ENCODE peak calls at places on chromosomes 11 and 22, in five cellular contexts. N, G, Z, C and X are unnamed samples.

GRCh38 chr11:64564947-64565889 is 25.8 kb upstream of the SLC22A12 start:
- DNase-seq in N (no peak), G (no peak), Z (peak), C (no peak), X (peak)

GRCh38 chr11:43639920-43640319 is 40.6 kb upstream of the HSD17B12 start:
- DNase-seq in N (no peak), G (no peak), Z (no peak), C (no peak), X (no peak)

GRCh38 chr11:43868852-43869567 is 11.6 kb upstream of the ALKBH3 start:
- DNase-seq in N (no peak), G (no peak), Z (no peak), C (peak), X (no peak)

GRCh38 chr11:83006877-83007330 is 64.8 kb downstream of the RAB30 start:
- DNase-seq in N (no peak), G (no peak), Z (no peak), C (no peak), X (no peak)

GRCh38 chr11:25423436-25424184 is 908.3 kb upstream of the ANO3 start:
- DNase-seq in N (no peak), G (no peak), Z (no peak), C (peak), X (no peak)

GRCh38 chr22:40919446-40919845 is 31.7 kb upstream of the RBX1 start:
- DNase-seq in N (no peak), G (no peak), Z (no peak), C (no peak), X (no peak)

GRCh38 chr11:10930224-10930960 is 72.5 kb upstream of the ZBED5 start:
- DNase-seq in N (no peak), G (peak), Z (no peak), C (peak), X (no peak)

GRCh38 chr11:111097191-111097590 is 148.3 kb upstream of the POU2AF2 start:
- DNase-seq in N (peak), G (peak), Z (peak), C (peak), X (peak)

GRCh38 chr11:47204633-47204989 is 10.2 kb upstream of the DDB2 start:
- DNase-seq in N (no peak), G (no peak), Z (no peak), C (peak), X (no peak)

DNA sequence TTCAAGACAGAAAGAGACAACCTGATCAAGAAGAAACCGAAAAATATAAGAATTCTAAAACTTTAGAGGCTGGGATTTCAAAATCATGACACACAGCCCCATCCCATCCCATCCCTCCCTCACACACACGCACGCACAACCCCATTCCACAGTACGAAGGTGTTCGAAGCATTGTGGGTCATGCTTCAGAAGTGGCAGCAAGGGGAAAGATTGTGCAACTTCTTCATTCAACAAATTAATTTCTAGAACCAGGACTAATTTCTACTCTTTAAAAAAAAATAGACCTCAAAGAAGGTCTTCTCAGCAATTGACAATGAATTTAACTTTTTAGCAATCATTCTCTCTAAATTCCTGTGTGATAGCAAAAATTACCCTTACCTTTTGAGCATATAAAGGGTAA is 867 bp downstream of the SPA17 start:
- DNase-seq in N (no peak), G (no peak), Z (no peak), C (no peak), X (no peak)
- H3K4me3 ChIP-seq in N (peak), G (no peak), Z (peak), C (peak), X (peak)

GRCh38 chr11:69721745-69722144 is 17.9 kb upstream of the FGF19 start:
- DNase-seq in N (no peak), G (no peak), Z (peak), C (no peak), X (no peak)
- TF ChIP-seq CTCF in N (peak), G (no peak), Z (peak), C (peak), X (peak)

DNA sequence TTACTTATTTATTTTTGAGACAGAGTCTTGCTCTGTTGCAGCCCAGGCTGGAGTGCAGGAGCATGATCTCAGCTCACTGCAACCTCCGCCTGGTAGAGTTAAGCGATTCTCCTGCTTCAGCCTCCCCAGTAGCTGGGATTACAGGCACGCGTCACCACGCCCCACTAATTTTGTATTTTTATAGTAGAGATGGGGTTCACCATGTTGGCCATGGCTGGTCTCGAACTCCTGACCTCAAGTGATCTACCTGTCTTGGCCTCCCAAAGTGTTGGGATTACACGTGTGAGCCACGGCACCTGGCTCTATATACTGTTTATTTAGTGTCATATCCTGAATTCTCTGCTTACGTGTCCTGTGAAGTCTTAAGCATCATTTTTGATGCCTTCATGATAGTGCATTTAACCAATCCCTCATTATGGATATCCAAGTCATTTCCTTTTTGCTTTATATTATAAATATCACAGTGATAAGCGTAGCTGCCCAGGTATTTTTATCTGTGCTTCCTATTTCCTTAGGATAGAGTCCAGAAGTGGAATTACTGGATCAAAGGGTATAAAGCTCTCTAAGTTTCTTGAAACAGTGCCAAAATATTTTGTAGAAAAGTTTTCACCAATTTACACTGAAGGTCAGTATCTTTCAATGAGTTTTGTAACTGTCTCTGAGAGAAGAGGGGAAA is 871 bp upstream of the SIDT2 start:
- DNase-seq in N (no peak), G (peak), Z (no peak), C (no peak), X (no peak)
- H3K9ac ChIP-seq in N (peak), G (peak), Z (no peak), C (no peak), X (no peak)

GRCh38 chr11:88378422-88379066 is 41.0 kb upstream of the CTSC start:
- DNase-seq in N (no peak), G (no peak), Z (no peak), C (peak), X (no peak)

GRCh38 chr11:88377151-88377550 is 39.6 kb upstream of the CTSC start:
- DNase-seq in N (no peak), G (no peak), Z (no peak), C (peak), X (no peak)

GRCh38 chr11:88377661-88378060 is 40.1 kb upstream of the CTSC start:
- DNase-seq in N (no peak), G (no peak), Z (no peak), C (no peak), X (no peak)

GRCh38 chr11:88370782-88371181 is 33.2 kb upstream of the CTSC start:
- DNase-seq in N (no peak), G (no peak), Z (no peak), C (no peak), X (no peak)

DNA sequence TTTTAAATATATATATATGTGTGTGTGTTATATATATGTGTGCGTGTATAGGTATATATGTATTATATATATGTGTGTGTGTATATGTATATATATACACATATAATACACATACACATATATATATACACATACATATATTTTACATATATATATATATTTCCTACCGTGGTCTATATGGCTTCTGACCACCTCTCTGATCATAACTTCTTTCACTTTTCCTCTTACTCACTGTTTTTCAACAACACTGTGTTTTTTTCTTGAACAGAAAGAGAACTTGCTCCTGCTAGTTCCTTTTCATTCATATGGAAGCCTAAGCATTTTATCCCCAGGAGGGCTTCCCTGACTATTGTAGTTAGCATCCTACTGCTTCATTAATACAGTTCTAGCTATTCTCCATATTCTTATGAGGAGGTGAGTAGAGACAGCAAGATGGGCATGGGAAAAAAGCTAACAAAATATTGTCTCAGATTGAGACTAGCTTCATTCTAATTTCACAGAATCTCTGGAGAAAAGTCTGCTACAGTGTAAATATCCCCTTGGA is 38.5 kb upstream of the CTSC start:
- DNase-seq in N (no peak), G (no peak), Z (no peak), C (no peak), X (no peak)
- H3K4me3 ChIP-seq in N (no peak), G (no peak), Z (no peak), C (no peak), X (no peak)

GRCh38 chr11:629237-629583 is 2.2 kb upstream of the SCT start:
- DNase-seq in N (no peak), G (no peak), Z (no peak), C (no peak), X (peak)
- TF ChIP-seq CTCF in N (no peak), G (no peak), Z (no peak), C (no peak), X (no peak)

DNA sequence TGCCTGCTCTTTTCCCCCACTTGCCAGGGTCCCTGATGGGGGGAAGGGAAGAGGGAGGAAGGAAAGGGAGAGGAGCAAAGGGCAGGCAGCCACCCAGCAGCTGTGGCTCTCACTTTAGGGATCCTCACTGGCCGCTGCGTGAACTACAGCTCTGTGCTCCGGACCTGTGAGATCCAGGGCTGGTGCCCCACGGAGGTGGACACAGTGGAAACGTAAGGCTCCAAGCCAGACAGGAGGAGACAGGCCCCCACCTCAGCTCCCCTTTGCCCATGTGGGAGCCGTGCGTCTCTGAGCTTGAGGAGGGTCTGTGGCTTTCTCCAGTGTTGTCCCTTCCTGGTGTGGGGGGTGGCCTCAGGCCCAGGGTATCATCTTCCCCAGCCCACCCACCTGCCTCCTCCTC is 9.9 kb downstream of the P2RX3 start:
- DNase-seq in N (no peak), G (no peak), Z (no peak), C (no peak), X (no peak)
- H3K9ac ChIP-seq in N (no peak), G (no peak), Z (no peak), C (no peak), X (no peak)

DNA sequence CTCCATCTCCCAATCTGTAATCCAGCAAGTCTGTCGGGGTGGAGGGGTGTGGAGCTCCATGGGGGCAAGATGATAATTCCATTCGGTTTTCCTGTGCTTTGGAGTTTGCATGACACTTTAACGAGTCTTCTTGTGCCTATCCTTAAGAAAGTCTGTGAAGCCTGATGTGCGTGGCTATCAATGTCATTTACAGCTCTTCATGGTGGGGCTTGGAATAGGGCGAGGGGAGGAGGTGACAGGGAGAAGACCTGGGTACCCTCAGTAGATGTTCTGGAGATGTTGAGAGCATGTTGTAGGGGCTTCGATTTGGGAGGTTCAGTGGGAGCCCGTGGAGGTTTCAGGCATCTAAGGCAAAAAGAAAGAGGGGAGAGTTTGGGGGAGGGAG is 579 bp upstream of the PHLDB1 start:
- DNase-seq in N (no peak), G (no peak), Z (no peak), C (no peak), X (no peak)
- H3K4me3 ChIP-seq in N (no peak), G (no peak), Z (no peak), C (no peak), X (no peak)

GRCh38 chr11:71247551-71248250 is 4.7 kb downstream of the SHANK2 start:
- DNase-seq in N (no peak), G (no peak), Z (peak), C (no peak), X (no peak)
- TF ChIP-seq CTCF in N (no peak), G (no peak), Z (no peak), C (no peak), X (no peak)

GRCh38 chr11:698493-699115 is 3.0 kb downstream of the TMEM80 start:
- DNase-seq in N (no peak), G (no peak), Z (no peak), C (no peak), X (no peak)
- H3K9ac ChIP-seq in N (no peak), G (no peak), Z (no peak), C (no peak), X (no peak)